ENCODE peak calls at places on chromosomes 12 and 14, in eight cellular contexts. B, V, Q, R, T, C, I and O are unnamed samples.

GRCh38 chr12:7905071-7905470 is 30.9 kb downstream of the SLC2A3 start:
- DNase-seq in T (peak), B (no peak), R (no peak), V (no peak), C (no peak), Q (no peak), I (no peak), O (no peak)

GRCh38 chr14:83887871-83888270 is 1642.1 kb upstream of the FLRT2 start:
- DNase-seq in R (no peak), C (no peak), I (no peak), Q (no peak), T (no peak), V (no peak), B (no peak), O (no peak)

GRCh38 chr12:120640840-120641833 is 711 bp downstream of the CABP1 start:
- DNase-seq in T (peak), V (no peak), B (no peak), Q (peak), R (peak), I (peak), C (peak), O (no peak)

GRCh38 chr12:64323476-64324225 is 66.9 kb downstream of the C12orf56 start:
- DNase-seq in B (no peak), R (no peak), Q (no peak), V (no peak), I (no peak), T (no peak), C (no peak), O (no peak)

GRCh38 chr14:73261075-73261474 is 23.8 kb downstream of the PAPLN start:
- DNase-seq in C (peak), T (no peak), R (no peak), V (no peak), Q (peak), I (no peak), B (no peak), O (no peak)

GRCh38 chr12:1913377-1914115 is 4.9 kb downstream of the CACNA2D4 start:
- DNase-seq in I (peak), Q (no peak), C (peak), B (peak), T (no peak), R (no peak), V (no peak), O (peak)

GRCh38 chr14:68609012-68609411 is 183.9 kb downstream of the ZFP36L1 start:
- DNase-seq in T (no peak), C (no peak), I (no peak), Q (no peak), R (no peak), V (no peak), B (no peak), O (no peak)

GRCh38 chr12:31263661-31264060 is 62.3 kb downstream of the SINHCAF start:
- DNase-seq in R (no peak), B (no peak), C (no peak), Q (no peak), V (no peak), I (no peak), T (no peak), O (no peak)

GRCh38 chr14:72892103-72892878 is 1.6 kb downstream of the DPF3 start:
- DNase-seq in B (no peak), I (no peak), C (peak), T (peak), R (peak), V (no peak), Q (peak), O (peak)

GRCh38 chr12:92978607-92979006 is 49.5 kb upstream of the EEA1 start:
- DNase-seq in Q (no peak), R (no peak), C (no peak), I (no peak), B (no peak), T (no peak), V (no peak), O (no peak)

GRCh38 chr12:45299132-45299692 is 83.3 kb downstream of the ANO6 start:
- DNase-seq in V (no peak), C (peak), T (peak), B (no peak), R (no peak), Q (no peak), I (no peak), O (no peak)

GRCh38 chr12:122641976-122642375 is 61.2 kb downstream of the HCAR2 start:
- DNase-seq in V (no peak), B (no peak), R (no peak), T (peak), Q (no peak), I (peak), C (no peak), O (no peak)

GRCh38 chr12:95396849-95397498 is 77.0 kb upstream of the METAP2 start:
- DNase-seq in Q (no peak), T (peak), R (no peak), C (peak), V (no peak), B (no peak), I (no peak), O (no peak)

GRCh38 chr14:33435911-33436310 is 497.2 kb downstream of the NPAS3 start:
- DNase-seq in R (no peak), I (no peak), B (no peak), C (peak), T (peak), V (no peak), Q (no peak), O (no peak)

GRCh38 chr12:3933819-3934192 is 60.6 kb upstream of the PARP11 start:
- DNase-seq in C (no peak), R (no peak), T (no peak), Q (no peak), I (no peak), V (no peak), B (no peak), O (no peak)

GRCh38 chr12:14185441-14186192 is 179.9 kb upstream of the ATF7IP start:
- DNase-seq in B (no peak), T (peak), Q (no peak), V (no peak), C (peak), R (no peak), I (no peak), O (peak)

GRCh38 chr12:94326234-94326633 is 133.4 kb downstream of the CEP83 start:
- DNase-seq in Q (no peak), T (no peak), C (no peak), B (no peak), V (no peak), R (no peak), I (no peak), O (no peak)

GRCh38 chr12:49796606-49797451 is 31.4 kb downstream of the NCKAP5L start:
- DNase-seq in T (no peak), C (no peak), R (no peak), B (no peak), V (no peak), I (no peak), Q (no peak), O (no peak)

GRCh38 chr12:107349008-107349747 is 255.8 kb upstream of the CRY1 start:
- DNase-seq in R (no peak), I (no peak), T (peak), V (no peak), B (no peak), Q (no peak), C (peak), O (peak)

GRCh38 chr14:100056964-100057817 is 8.0 kb upstream of the EVL start:
- DNase-seq in C (peak), Q (no peak), T (peak), R (no peak), I (no peak), B (no peak), V (no peak), O (peak)

GRCh38 chr14:89681086-89682018 is 264.3 kb upstream of the FOXN3 start:
- DNase-seq in V (peak), T (no peak), B (no peak), C (no peak), I (peak), R (no peak), Q (no peak), O (peak)

GRCh38 chr12:65276923-65277322 is 1.6 kb upstream of the MSRB3 start:
- DNase-seq in V (no peak), Q (no peak), I (no peak), C (no peak), T (no peak), B (no peak), R (no peak), O (no peak)

GRCh38 chr12:27015730-27016076 is 1.5 kb upstream of the TM7SF3 start:
- DNase-seq in T (peak), B (no peak), I (no peak), V (no peak), C (peak), R (no peak), Q (no peak), O (no peak)

GRCh38 chr12:104602426-104602825 is 145.7 kb downstream of the CHST11 start:
- DNase-seq in Q (no peak), B (no peak), I (no peak), C (no peak), R (no peak), V (no peak), T (no peak), O (no peak)

GRCh38 chr12:80044694-80045046 is 54.7 kb upstream of the OTOGL start:
- DNase-seq in Q (no peak), R (no peak), V (no peak), C (peak), I (no peak), T (peak), B (no peak), O (no peak)

GRCh38 chr12:77973579-77973978 is 142.9 kb downstream of the NAV3 start:
- DNase-seq in B (no peak), T (no peak), I (no peak), V (no peak), C (no peak), Q (no peak), R (no peak), O (no peak)

GRCh38 chr12:102567031-102567985 is 86.9 kb upstream of the IGF1 start:
- DNase-seq in C (peak), I (no peak), V (no peak), R (no peak), T (peak), Q (no peak), B (no peak), O (no peak)

GRCh38 chr12:57452937-57453509 is 2.1 kb upstream of the INHBE start:
- DNase-seq in B (peak), Q (peak), V (no peak), R (no peak), C (peak), I (peak), T (peak), O (peak)

GRCh38 chr14:59126714-59127436 is 61.6 kb upstream of the DAAM1 start:
- DNase-seq in I (no peak), C (peak), R (no peak), T (peak), Q (no peak), V (no peak), B (no peak), O (peak)